ENCODE peak calls at places on chromosomes 5 and 9, in ten cellular contexts. E, O, D, P, K, C, A, M, N and H are unnamed samples.
A peak's percentile ranks its signal among the peaks of the same experiment; 100 is the strongest.

GRCh38 chr5:60916646-60917045 is 28.2 kb downstream of the ERCC8 start:
- DNase-seq in E (no peak), O (no peak), D (no peak), P (no peak), K (no peak), C (no peak), A (no peak), M (no peak), N (no peak), H (no peak)

GRCh38 chr5:1662559-1663043 is 137.0 kb downstream of the MRPL36 start:
- DNase-seq in E (no peak), O (no peak), D (no peak), P (no peak), K (peak; percentile 24), C (peak; percentile 37), A (no peak), M (no peak), N (no peak), H (no peak)

GRCh38 chr5:136202800-136203199 is 9.8 kb upstream of the SMIM32 start:
- DNase-seq in E (no peak), O (no peak), D (no peak), P (no peak), K (no peak), C (no peak), A (no peak), M (no peak), N (no peak), H (no peak)

GRCh38 chr5:82396871-82397514 is 118.8 kb upstream of the RPS23 start:
- DNase-seq in E (no peak), O (peak; percentile 100), D (peak; percentile 17), P (peak; percentile 41), K (peak; percentile 81), C (no peak), A (peak; percentile 29), M (no peak), N (no peak), H (peak; percentile 66)

GRCh38 chr9:19102181-19102630 is 498 bp downstream of the HAUS6 start:
- DNase-seq in E (no peak), O (no peak), D (no peak), P (no peak), K (peak; percentile 63), C (peak; percentile 70), A (peak; percentile 46), M (peak; percentile 14), N (peak; percentile 32), H (no peak)

GRCh38 chr9:21831841-21832509 is 29.5 kb downstream of the MTAP start:
- DNase-seq in E (no peak), O (peak; percentile 84), D (no peak), P (no peak), K (no peak), C (no peak), A (no peak), M (no peak), N (no peak), H (no peak)

GRCh38 chr9:128607642-128608350 is 48.9 kb downstream of the DYNC2I2 start:
- DNase-seq in E (no peak), O (peak; percentile 55), D (peak; percentile 49), P (no peak), K (peak; percentile 86), C (no peak), A (no peak), M (no peak), N (no peak), H (peak; percentile 85)

GRCh38 chr9:125297917-125298316 is 36.3 kb downstream of the GAPVD1 start:
- DNase-seq in E (no peak), O (no peak), D (no peak), P (no peak), K (no peak), C (no peak), A (no peak), M (no peak), N (no peak), H (no peak)

GRCh38 chr5:32639943-32640342 is 54.6 kb downstream of the SUB1 start:
- DNase-seq in E (no peak), O (peak; percentile 17), D (no peak), P (no peak), K (no peak), C (no peak), A (no peak), M (no peak), N (no peak), H (peak; percentile 78)